ENCODE peak calls at places on chromosomes 5 and 9, in ten cellular contexts. P is cardiac fibroblast, Q is mammary epithelial cell, D is mesothelial cell of epicardium, X is suprapubic skin, Z is adrenal gland, K is endodermal cell, V is epithelial cell of esophagus, N is foreskin fibroblast, A is astrocyte of the cerebellum. F is an unnamed sample.

GRCh38 chr5:115599502-115599901 is 2.8 kb downstream of the TICAM2 start:
- DNase-seq in P (peak), Q (no peak), D (no peak), X (no peak), Z (peak), K (no peak), V (peak), N (peak), A (no peak), F (peak)

GRCh38 chr9:134775552-134775951 is 105.1 kb upstream of the FCN2 start:
- DNase-seq in P (no peak), Q (no peak), D (no peak), X (no peak), Z (no peak), K (no peak), V (no peak), N (peak), A (peak), F (no peak)

GRCh38 chr9:136703231-136703870 is 9.0 kb upstream of the DIPK1B start:
- DNase-seq in P (no peak), Q (no peak), D (no peak), X (no peak), Z (no peak), K (no peak), V (no peak), N (no peak), A (no peak), F (no peak)

GRCh38 chr9:128342971-128343680 is 2.8 kb downstream of the SLC27A4 start:
- DNase-seq in P (no peak), Q (no peak), D (no peak), X (no peak), Z (no peak), K (no peak), V (no peak), N (no peak), A (no peak), F (no peak)

GRCh38 chr9:129382281-129383004 is 204.4 kb upstream of the IER5L start:
- DNase-seq in P (no peak), Q (no peak), D (no peak), X (no peak), Z (no peak), K (no peak), V (no peak), N (no peak), A (no peak), F (peak)

GRCh38 chr9:2620876-2621677 is 510 bp upstream of the VLDLR start:
- DNase-seq in P (peak), Q (peak), D (peak), X (peak), Z (peak), K (peak), V (peak), N (peak), A (peak), F (no peak)

GRCh38 chr9:86077286-86077685 is 22.1 kb downstream of the GOLM1 start:
- DNase-seq in P (no peak), Q (no peak), D (no peak), X (no peak), Z (peak), K (no peak), V (no peak), N (no peak), A (no peak), F (no peak)

GRCh38 chr5:128395073-128395472 is 143.0 kb downstream of the FBN2 start:
- DNase-seq in P (no peak), Q (no peak), D (no peak), X (no peak), Z (no peak), K (no peak), V (no peak), N (no peak), A (no peak), F (no peak)

GRCh38 chr5:10762178-10762775 is 1.2 kb upstream of the DAP start:
- DNase-seq in P (no peak), Q (no peak), D (no peak), X (no peak), Z (peak), K (peak), V (peak), N (peak), A (no peak), F (no peak)

GRCh38 chr9:81058776-81059175 is 630.6 kb downstream of the TLE1 start:
- DNase-seq in P (peak), Q (no peak), D (no peak), X (no peak), Z (no peak), K (no peak), V (peak), N (peak), A (no peak), F (no peak)

GRCh38 chr9:121861501-121862180 is 210.2 kb downstream of the DAB2IP start:
- DNase-seq in P (peak), Q (no peak), D (no peak), X (no peak), Z (peak), K (peak), V (peak), N (peak), A (no peak), F (peak)

GRCh38 chr9:33742519-33742918 is 52.8 kb upstream of the PRSS3 start:
- DNase-seq in P (no peak), Q (no peak), D (no peak), X (no peak), Z (no peak), K (no peak), V (no peak), N (no peak), A (no peak), F (no peak)

GRCh38 chr5:126002222-126002897 is 420.8 kb upstream of the GRAMD2B start:
- DNase-seq in P (peak), Q (peak), D (no peak), X (no peak), Z (peak), K (no peak), V (no peak), N (peak), A (peak), F (no peak)

GRCh38 chr5:14490309-14490711 is 91.3 kb upstream of the OTULINL start:
- DNase-seq in P (no peak), Q (no peak), D (no peak), X (no peak), Z (peak), K (no peak), V (no peak), N (peak), A (no peak), F (no peak)

GRCh38 chr5:55456216-55456895 is 78.4 kb downstream of the PLPP1 start:
- DNase-seq in P (peak), Q (peak), D (no peak), X (no peak), Z (no peak), K (no peak), V (peak), N (peak), A (peak), F (no peak)

GRCh38 chr5:179680780-179681411 is at the start of gene CBY3:
- DNase-seq in P (peak), Q (no peak), D (no peak), X (no peak), Z (no peak), K (no peak), V (no peak), N (peak), A (no peak), F (peak)

GRCh38 chr5:51382759-51383493 is at the start of gene ISL1:
- DNase-seq in P (peak), Q (peak), D (peak), X (no peak), Z (peak), K (peak), V (peak), N (peak), A (no peak), F (no peak)

GRCh38 chr5:153896701-153897100 is 142.0 kb downstream of the FAM114A2 start:
- DNase-seq in P (peak), Q (peak), D (no peak), X (no peak), Z (no peak), K (no peak), V (peak), N (peak), A (peak), F (peak)

GRCh38 chr5:77993141-77993540 is 217.0 kb upstream of the TBCA start:
- DNase-seq in P (no peak), Q (no peak), D (no peak), X (no peak), Z (no peak), K (no peak), V (no peak), N (no peak), A (no peak), F (no peak)

GRCh38 chr5:97488126-97488668 is 305.1 kb upstream of the RIOK2 start:
- DNase-seq in P (no peak), Q (no peak), D (no peak), X (no peak), Z (no peak), K (no peak), V (no peak), N (no peak), A (no peak), F (no peak)

GRCh38 chr9:38160613-38161215 is 91.7 kb upstream of the SHB start:
- DNase-seq in P (peak), Q (no peak), D (peak), X (no peak), Z (peak), K (peak), V (peak), N (peak), A (peak), F (peak)

GRCh38 chr5:142422426-142422825 is 97.6 kb upstream of the SPRY4 start:
- DNase-seq in P (peak), Q (peak), D (no peak), X (no peak), Z (no peak), K (no peak), V (peak), N (peak), A (no peak), F (no peak)
- TF ChIP-seq CTCF in P (no peak), Q (no peak), D (no peak), X (no peak), Z (no peak), K (no peak), V (no peak), N (no peak), A (no peak), F (no peak)

DNA sequence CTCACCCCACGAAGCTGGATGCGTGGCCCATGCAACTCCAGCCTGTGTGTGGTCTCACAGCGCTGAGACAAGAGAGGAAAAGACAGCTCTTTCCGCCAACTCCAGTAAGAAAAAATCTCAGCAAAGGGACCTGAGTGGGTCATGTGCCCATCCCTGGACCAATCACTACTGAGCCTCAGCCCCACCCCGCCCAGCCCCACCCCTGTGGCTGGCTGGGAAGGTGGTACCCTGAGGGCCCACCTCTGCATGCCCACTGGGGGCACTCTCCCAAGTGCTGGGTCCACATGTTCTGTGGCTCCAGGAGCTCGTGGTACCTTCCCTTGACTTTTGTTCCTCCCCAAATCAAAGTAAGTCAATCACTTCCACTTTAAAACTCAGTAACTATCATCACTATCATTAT is 105.1 kb upstream of the SMIM23 start:
- DNase-seq in P (no peak), Q (no peak), D (no peak), X (no peak), Z (no peak), K (peak), V (no peak), N (no peak), A (no peak), F (no peak)
- TF ChIP-seq CTCF in P (no peak), Q (no peak), D (no peak), X (no peak), Z (no peak), K (peak), V (no peak), N (no peak), A (no peak), F (no peak)

GRCh38 chr9:12640866-12641636 is 52.1 kb upstream of the TYRP1 start:
- DNase-seq in P (no peak), Q (no peak), D (no peak), X (no peak), Z (no peak), K (no peak), V (no peak), N (no peak), A (no peak), F (no peak)

GRCh38 chr9:12643686-12644085 is 49.5 kb upstream of the TYRP1 start:
- DNase-seq in P (peak), Q (no peak), D (no peak), X (no peak), Z (no peak), K (no peak), V (no peak), N (peak), A (no peak), F (no peak)

GRCh38 chr9:12640021-12640587 is 53.1 kb upstream of the TYRP1 start:
- DNase-seq in P (peak), Q (peak), D (no peak), X (no peak), Z (no peak), K (no peak), V (peak), N (peak), A (peak), F (no peak)
- TF ChIP-seq CTCF in P (peak), Q (peak), D (no peak), X (no peak), Z (peak), K (peak), V (peak), N (peak), A (peak), F (peak)

DNA sequence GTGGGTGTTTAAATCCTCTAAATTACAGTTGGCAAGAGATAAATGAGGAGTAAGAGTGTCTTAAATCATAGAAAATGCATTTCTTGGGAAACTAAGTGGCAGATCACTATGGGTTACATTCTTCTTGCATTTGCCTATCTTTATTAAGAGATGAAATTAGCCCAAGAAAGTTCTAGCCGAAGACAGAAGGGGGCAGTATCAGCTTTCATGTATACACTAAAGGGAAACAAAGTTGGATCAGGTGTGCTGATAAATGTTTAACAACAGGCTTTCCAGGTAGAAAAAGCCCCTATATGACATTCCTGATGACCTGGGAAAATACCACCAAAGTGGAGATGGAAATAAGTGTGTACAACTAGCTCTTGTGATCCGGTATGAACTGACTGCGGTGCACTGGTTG is 81.9 kb upstream of the TLR4 start:
- DNase-seq in P (peak), Q (no peak), D (no peak), X (no peak), Z (no peak), K (no peak), V (no peak), N (no peak), A (no peak), F (no peak)
- TF ChIP-seq CTCF in P (peak), Q (peak), D (no peak), X (no peak), Z (no peak), K (peak), V (no peak), N (no peak), A (no peak), F (no peak)

GRCh38 chr5:44774279-44774880 is 34.4 kb upstream of the MRPS30 start:
- DNase-seq in P (peak), Q (peak), D (no peak), X (no peak), Z (no peak), K (no peak), V (peak), N (peak), A (peak), F (peak)
- TF ChIP-seq CTCF in P (peak), Q (peak), D (peak), X (peak), Z (peak), K (peak), V (peak), N (peak), A (peak), F (peak)

GRCh38 chr9:111271481-111272080 is 58.4 kb downstream of the OR2K2 start:
- DNase-seq in P (peak), Q (no peak), D (no peak), X (no peak), Z (no peak), K (no peak), V (no peak), N (peak), A (no peak), F (no peak)

GRCh38 chr9:111271047-111271446 is 59.0 kb downstream of the OR2K2 start:
- DNase-seq in P (no peak), Q (no peak), D (no peak), X (no peak), Z (no peak), K (no peak), V (no peak), N (no peak), A (no peak), F (no peak)

GRCh38 chr9:111272571-111272970 is 57.5 kb downstream of the OR2K2 start:
- DNase-seq in P (no peak), Q (no peak), D (no peak), X (no peak), Z (no peak), K (no peak), V (no peak), N (no peak), A (no peak), F (no peak)

GRCh38 chr9:111276723-111277122 is 53.3 kb downstream of the OR2K2 start:
- DNase-seq in P (no peak), Q (no peak), D (no peak), X (no peak), Z (no peak), K (no peak), V (no peak), N (no peak), A (no peak), F (no peak)

DNA sequence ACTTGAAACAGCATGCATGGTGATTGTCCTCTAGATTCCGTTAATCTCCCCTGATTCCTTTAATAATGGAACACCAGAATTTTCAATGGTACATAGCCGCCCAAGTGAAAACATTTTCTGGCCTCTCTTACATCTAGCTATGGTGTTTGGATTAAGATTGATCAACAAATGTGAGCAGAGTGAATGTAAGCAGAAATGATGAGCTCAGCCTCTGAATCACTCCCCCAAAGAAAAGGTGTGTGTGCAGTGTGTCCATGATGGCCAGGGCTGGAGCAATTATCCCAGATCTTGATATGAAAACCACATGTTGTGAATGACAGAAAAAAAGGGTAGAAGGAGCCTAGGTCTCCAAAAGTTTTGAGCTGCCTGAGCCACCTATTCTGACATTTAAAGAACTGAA is 55.3 kb downstream of the OR2K2 start:
- DNase-seq in P (no peak), Q (peak), D (no peak), X (no peak), Z (no peak), K (no peak), V (peak), N (peak), A (no peak), F (no peak)
- TF ChIP-seq CTCF in P (no peak), Q (no peak), D (no peak), X (no peak), Z (no peak), K (no peak), V (no peak), N (no peak), A (no peak), F (no peak)

GRCh38 chr5:95957804-95958203 is 3.8 kb downstream of the ELL2 start:
- DNase-seq in P (no peak), Q (no peak), D (no peak), X (no peak), Z (no peak), K (no peak), V (no peak), N (no peak), A (no peak), F (no peak)

GRCh38 chr5:95954716-95955115 is 6.9 kb downstream of the ELL2 start:
- DNase-seq in P (no peak), Q (no peak), D (no peak), X (no peak), Z (no peak), K (no peak), V (no peak), N (no peak), A (no peak), F (no peak)

GRCh38 chr5:95956900-95957293 is 4.8 kb downstream of the ELL2 start:
- DNase-seq in P (no peak), Q (no peak), D (no peak), X (no peak), Z (no peak), K (no peak), V (no peak), N (no peak), A (no peak), F (no peak)

GRCh38 chr5:95958308-95959014 is 3.2 kb downstream of the ELL2 start:
- DNase-seq in P (peak), Q (peak), D (no peak), X (no peak), Z (no peak), K (no peak), V (peak), N (peak), A (no peak), F (no peak)

DNA sequence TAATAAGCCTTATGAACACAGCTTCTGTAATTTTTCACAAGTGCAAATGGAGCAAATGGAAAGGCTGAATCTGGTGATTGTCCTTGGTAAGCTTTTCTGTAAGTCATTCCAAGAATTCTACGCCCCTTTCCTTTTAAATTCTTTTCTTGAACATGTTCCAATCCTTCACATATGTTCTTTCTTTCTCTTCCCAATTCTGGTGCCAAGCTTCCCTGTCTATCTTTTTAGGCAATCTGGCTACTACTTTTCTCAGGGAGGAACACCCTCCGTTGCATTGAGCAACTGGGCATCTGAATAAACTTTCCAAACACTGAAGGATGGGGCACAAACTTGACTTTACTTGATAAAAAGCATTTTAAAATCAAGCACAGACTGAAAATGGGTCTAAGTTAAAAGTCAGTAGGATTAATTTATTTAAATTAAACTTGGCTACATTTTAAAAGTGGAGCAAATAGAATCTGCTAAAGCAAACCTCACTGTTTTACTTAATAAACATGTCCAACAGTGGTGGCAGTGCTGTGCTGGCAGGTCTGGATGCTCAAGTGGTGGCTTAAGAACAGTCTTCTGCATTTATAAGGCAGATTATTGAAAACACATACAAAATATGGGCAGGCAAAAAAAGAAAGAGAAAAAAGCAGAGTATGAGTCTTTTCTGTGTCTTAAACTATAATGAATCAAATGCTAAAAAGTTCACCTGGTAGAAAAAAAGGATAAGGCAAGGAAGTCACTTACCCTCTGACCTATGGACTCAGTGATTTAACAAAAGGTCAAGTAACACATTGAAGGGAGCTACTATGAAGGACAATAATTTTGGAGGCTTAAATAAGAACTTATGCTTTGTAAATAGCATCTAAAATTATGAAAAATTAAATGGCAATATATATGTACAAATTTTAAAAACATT is 5.4 kb downstream of the ELL2 start:
- DNase-seq in P (peak), Q (no peak), D (no peak), X (no peak), Z (no peak), K (no peak), V (no peak), N (peak), A (peak), F (no peak)
- TF ChIP-seq CTCF in P (no peak), Q (no peak), D (no peak), X (no peak), Z (no peak), K (no peak), V (no peak), N (no peak), A (no peak), F (no peak)

GRCh38 chr5:176533894-176534611 is 3.1 kb downstream of the RNF44 start:
- DNase-seq in P (peak), Q (peak), D (no peak), X (no peak), Z (peak), K (peak), V (peak), N (peak), A (no peak), F (peak)
- TF ChIP-seq CTCF in P (peak), Q (no peak), D (no peak), X (no peak), Z (no peak), K (peak), V (no peak), N (no peak), A (peak), F (no peak)